ENCODE peak calls at places on chromosomes 1 and 21, in eight cellular contexts. J is RPMI8226, O is activated gamma-delta T cell, G is NCI-H1417, Y is iris pigment epithelial cell, D is lung, K is fibroblast of mammary gland, B is thyroid gland. R is an unnamed sample.

GRCh38 chr1:220841293-220841692 is 38.0 kb upstream of the HLX start:
- DNase-seq in J (no peak), O (no peak), G (no peak), Y (no peak), D (no peak), K (peak; percentile 36), B (no peak), R (no peak)

GRCh38 chr1:2343023-2343935 is 48.1 kb downstream of the MORN1 start:
- DNase-seq in J (no peak), O (no peak), G (no peak), Y (no peak), D (no peak), K (no peak), B (no peak), R (peak; percentile 30)

GRCh38 chr1:32817815-32818786 is 648 bp downstream of the S100PBP start:
- DNase-seq in J (peak; percentile 64), O (no peak), G (peak; percentile 89), Y (peak; percentile 45), D (peak; percentile 78), K (peak; percentile 48), B (peak; percentile 96), R (peak; percentile 89)

GRCh38 chr1:115912116-115912515 is 64.2 kb upstream of the SLC22A15 start:
- DNase-seq in J (no peak), O (no peak), G (peak; percentile 18), Y (no peak), D (no peak), K (no peak), B (no peak), R (no peak)

GRCh38 chr1:9653783-9654517 is 2.4 kb downstream of the PIK3CD start:
- DNase-seq in J (no peak), O (no peak), G (no peak), Y (no peak), D (no peak), K (no peak), B (no peak), R (no peak)

GRCh38 chr1:19680644-19681043 is 16.0 kb downstream of the HTR6 start:
- DNase-seq in J (no peak), O (no peak), G (no peak), Y (no peak), D (no peak), K (no peak), B (no peak), R (peak; percentile 41)

GRCh38 chr1:77484334-77484733 is 198.1 kb downstream of the ZZZ3 start:
- DNase-seq in J (no peak), O (no peak), G (no peak), Y (no peak), D (no peak), K (no peak), B (no peak), R (no peak)

GRCh38 chr1:63320024-63320799 is 2.2 kb upstream of the FOXD3 start:
- DNase-seq in J (no peak), O (no peak), G (no peak), Y (no peak), D (no peak), K (no peak), B (no peak), R (no peak)

GRCh38 chr1:217180443-217180842 is 450.4 kb downstream of the GPATCH2 start:
- DNase-seq in J (no peak), O (no peak), G (no peak), Y (no peak), D (no peak), K (no peak), B (no peak), R (no peak)

GRCh38 chr1:40786171-40786994 is 2.8 kb downstream of the KCNQ4 start:
- DNase-seq in J (no peak), O (no peak), G (no peak), Y (no peak), D (no peak), K (no peak), B (no peak), R (peak; percentile 42)

GRCh38 chr1:42935971-42936308 is 22.7 kb downstream of the SLC2A1 start:
- DNase-seq in J (no peak), O (no peak), G (no peak), Y (no peak), D (no peak), K (no peak), B (no peak), R (no peak)

GRCh38 chr1:206489980-206490534 is 17.3 kb upstream of the RASSF5 start:
- DNase-seq in J (peak; percentile 80), O (no peak), G (peak; percentile 67), Y (peak; percentile 76), D (peak; percentile 81), K (peak; percentile 69), B (peak; percentile 83), R (peak; percentile 88)

GRCh38 chr1:64320470-64320869 is 117.0 kb downstream of the UBE2U start:
- DNase-seq in J (no peak), O (no peak), G (no peak), Y (peak; percentile 84), D (no peak), K (peak; percentile 74), B (peak; percentile 3), R (no peak)

GRCh38 chr21:31530918-31531705 is 128.4 kb upstream of the SOD1 start:
- DNase-seq in J (peak; percentile 9), O (no peak), G (peak; percentile 98), Y (no peak), D (no peak), K (no peak), B (peak; percentile 49), R (no peak)

GRCh38 chr1:25432749-25433388 is 2.2 kb downstream of the MACO1 start:
- DNase-seq in J (no peak), O (no peak), G (no peak), Y (no peak), D (no peak), K (no peak), B (no peak), R (no peak)

GRCh38 chr1:228668553-228669400 is 66.5 kb upstream of the RHOU start:
- DNase-seq in J (peak; percentile 85), O (no peak), G (no peak), Y (peak; percentile 42), D (no peak), K (peak; percentile 50), B (no peak), R (no peak)

GRCh38 chr21:46095814-46096595 is 1.9 kb upstream of the COL6A2 start:
- DNase-seq in J (no peak), O (no peak), G (no peak), Y (no peak), D (no peak), K (no peak), B (no peak), R (no peak)

GRCh38 chr1:245155186-245156040 is 628 bp downstream of the KIF26B start:
- DNase-seq in J (no peak), O (no peak), G (peak; percentile 63), Y (peak; percentile 34), D (no peak), K (no peak), B (peak; percentile 41), R (no peak)

GRCh38 chr1:75771978-75772377 is 14.1 kb upstream of the RABGGTB start:
- DNase-seq in J (no peak), O (no peak), G (no peak), Y (no peak), D (no peak), K (no peak), B (no peak), R (no peak)

GRCh38 chr1:29213055-29213454 is 17.7 kb downstream of the MECR start:
- DNase-seq in J (no peak), O (no peak), G (no peak), Y (no peak), D (no peak), K (no peak), B (no peak), R (no peak)

GRCh38 chr1:38095337-38096030 is 48.9 kb upstream of the POU3F1 start:
- DNase-seq in J (no peak), O (no peak), G (peak; percentile 77), Y (no peak), D (no peak), K (no peak), B (no peak), R (no peak)

GRCh38 chr1:226123591-226124471 is 61.3 kb downstream of the H3-3A start:
- DNase-seq in J (no peak), O (no peak), G (no peak), Y (no peak), D (no peak), K (no peak), B (peak; percentile 56), R (no peak)

GRCh38 chr1:4594286-4594991 is 60.0 kb upstream of the AJAP1 start:
- DNase-seq in J (peak; percentile 21), O (no peak), G (no peak), Y (no peak), D (no peak), K (no peak), B (no peak), R (no peak)

GRCh38 chr1:229717774-229718173 is 91.7 kb downstream of the URB2 start:
- DNase-seq in J (peak; percentile 72), O (no peak), G (no peak), Y (no peak), D (no peak), K (peak; percentile 35), B (no peak), R (no peak)

GRCh38 chr1:46802081-46802480 is 3.2 kb downstream of the CYP4B1 start:
- DNase-seq in J (no peak), O (no peak), G (no peak), Y (no peak), D (peak; percentile 62), K (no peak), B (peak; percentile 30), R (no peak)

GRCh38 chr1:82920418-82921248 is 1078.3 kb downstream of the TTLL7 start:
- DNase-seq in J (no peak), O (no peak), G (no peak), Y (peak; percentile 16), D (no peak), K (peak; percentile 4), B (no peak), R (no peak)

GRCh38 chr1:220901906-220902305 is 22.7 kb downstream of the HLX start:
- DNase-seq in J (no peak), O (no peak), G (no peak), Y (no peak), D (no peak), K (peak; percentile 42), B (no peak), R (no peak)

GRCh38 chr21:16124397-16125130 is 394.8 kb downstream of the USP25 start:
- DNase-seq in J (no peak), O (no peak), G (no peak), Y (peak; percentile 92), D (no peak), K (peak; percentile 95), B (peak; percentile 14), R (no peak)

GRCh38 chr1:230303069-230303468 is 123.1 kb downstream of the PGBD5 start:
- DNase-seq in J (no peak), O (no peak), G (no peak), Y (no peak), D (no peak), K (peak; percentile 16), B (no peak), R (no peak)

GRCh38 chr1:18640228-18641004 is 9.8 kb downstream of the PAX7 start:
- DNase-seq in J (no peak), O (no peak), G (no peak), Y (no peak), D (no peak), K (no peak), B (no peak), R (no peak)

GRCh38 chr1:110538082-110538481 is 19.1 kb upstream of the KCNA10 start:
- DNase-seq in J (no peak), O (no peak), G (no peak), Y (no peak), D (no peak), K (no peak), B (no peak), R (no peak)

GRCh38 chr21:16040601-16041000 is 310.8 kb downstream of the USP25 start:
- DNase-seq in J (no peak), O (no peak), G (no peak), Y (peak; percentile 65), D (no peak), K (peak; percentile 83), B (no peak), R (no peak)

GRCh38 chr1:58739851-58740466 is 40.1 kb upstream of the MYSM1 start:
- DNase-seq in J (peak; percentile 80), O (no peak), G (peak; percentile 54), Y (peak; percentile 62), D (no peak), K (peak; percentile 71), B (no peak), R (no peak)

GRCh38 chr1:50266509-50266908 is 156.7 kb downstream of the DMRTA2 start:
- DNase-seq in J (no peak), O (no peak), G (no peak), Y (peak; percentile 63), D (no peak), K (peak; percentile 86), B (no peak), R (no peak)